ENCODE peak calls at places on chromosome 5, in nine cellular contexts. R is activated CD4-positive, alpha-beta T cell treated with anti-CD3 and anti-CD28 coated beads, Interleukin-2, amount 10 ng/mL, durations not matched to agents 7 days and 5 days; W is fibroblast of the aortic adventitia; V is RKO; F is fibroblast of mammary gland; T is iris pigment epithelial cell; G is stimulated activated CD8-positive, alpha-beta memory T cell treated with anti-CD3 and anti-CD28 coated beads, Interleukin-7, amount 100 ng/mL, for 24 hours; B is hepatocyte; D is NCI-H1105. K is an unnamed sample.
A peak's percentile ranks its signal among the peaks of the same experiment; 100 is the strongest.

GRCh38 chr5:141692919-141693848 is 11.2 kb upstream of the ARAP3 start:
- DNase-seq in T (peak; percentile 59), R (peak; percentile 64), D (no peak), B (no peak), G (peak; percentile 33), V (peak; percentile 37), W (peak; percentile 18), F (peak; percentile 62), K (no peak)

GRCh38 chr5:133083901-133084300 is 32.1 kb downstream of the HSPA4 start:
- DNase-seq in B (no peak), V (no peak), W (no peak), T (peak; percentile 16), F (no peak), G (no peak), D (no peak), R (no peak), K (no peak)

GRCh38 chr5:136309376-136309775 is 56.0 kb downstream of the TRPC7 start:
- DNase-seq in G (no peak), W (no peak), T (no peak), F (peak; percentile 2), R (no peak), V (no peak), B (no peak), D (no peak), K (no peak)

GRCh38 chr5:112276996-112277395 is 142.1 kb downstream of the EPB41L4A start:
- DNase-seq in G (no peak), W (no peak), R (no peak), T (no peak), V (no peak), D (no peak), F (no peak), B (no peak), K (no peak)

GRCh38 chr5:62931081-62931480 is 352.5 kb downstream of the LRRC70 start:
- DNase-seq in V (no peak), G (no peak), F (no peak), T (no peak), D (no peak), W (no peak), R (no peak), B (no peak), K (peak; percentile 4)

GRCh38 chr5:68950111-68950510 is 143.7 kb upstream of the SLC30A5 start:
- DNase-seq in T (no peak), W (no peak), R (no peak), D (peak; percentile 55), F (no peak), G (no peak), B (peak; percentile 10), V (no peak), K (no peak)

GRCh38 chr5:124927735-124928134 is 181.3 kb upstream of the ZNF608 start:
- DNase-seq in G (no peak), B (no peak), V (no peak), D (no peak), R (no peak), F (peak; percentile 49), W (peak; percentile 72), T (peak; percentile 76), K (peak; percentile 86)

GRCh38 chr5:123874600-123875201 is 362.7 kb downstream of the CSNK1G3 start:
- DNase-seq in B (no peak), T (peak; percentile 66), F (no peak), V (no peak), D (no peak), W (peak; percentile 9), R (no peak), G (no peak), K (peak; percentile 73)

GRCh38 chr5:83974151-83974822 is 253.6 kb upstream of the HAPLN1 start:
- DNase-seq in B (no peak), D (no peak), F (no peak), V (no peak), T (peak; percentile 29), R (no peak), W (no peak), G (no peak), K (no peak)

GRCh38 chr5:172004824-172005237 is 1.6 kb downstream of the FBXW11 start:
- DNase-seq in R (peak; percentile 30), T (no peak), G (no peak), F (peak; percentile 45), D (no peak), B (no peak), W (peak; percentile 35), V (peak; percentile 74), K (no peak)

GRCh38 chr5:54093081-54093492 is 217.3 kb downstream of the ARL15 start:
- DNase-seq in G (no peak), D (no peak), B (no peak), F (no peak), V (no peak), R (no peak), W (no peak), T (no peak), K (no peak)

GRCh38 chr5:154284433-154284832 is 93.9 kb downstream of the GALNT10 start:
- DNase-seq in F (no peak), D (no peak), G (no peak), B (no peak), W (no peak), T (no peak), R (no peak), V (no peak), K (no peak)

GRCh38 chr5:172640822-172641358 is at the start of gene NEURL1B:
- DNase-seq in D (peak; percentile 64), B (peak; percentile 91), G (no peak), F (peak; percentile 34), R (peak; percentile 78), W (no peak), V (peak; percentile 67), T (peak; percentile 42), K (peak; percentile 68)

GRCh38 chr5:79499640-79500273 is 14.2 kb downstream of the HOMER1 start:
- DNase-seq in G (no peak), F (no peak), D (no peak), B (no peak), R (no peak), V (no peak), T (peak; percentile 39), W (no peak), K (peak; percentile 19)

GRCh38 chr5:56259002-56259511 is 25.9 kb upstream of the ANKRD55 start:
- DNase-seq in R (no peak), W (peak; percentile 98), F (peak; percentile 97), D (no peak), B (peak; percentile 61), T (peak; percentile 97), G (no peak), V (no peak), K (peak; percentile 91)

GRCh38 chr5:178098685-178099084 is 14.6 kb upstream of the N4BP3 start:
- DNase-seq in B (no peak), R (no peak), F (no peak), T (no peak), W (no peak), G (no peak), V (no peak), D (no peak), K (no peak)

GRCh38 chr5:178259623-178260536 is 27.3 kb upstream of the PHYKPL start:
- DNase-seq in T (no peak), B (no peak), D (no peak), G (no peak), F (peak; percentile 6), V (no peak), R (no peak), W (no peak), K (no peak)

GRCh38 chr5:174065528-174066189 is 20.2 kb downstream of the NSG2 start:
- DNase-seq in R (no peak), F (no peak), W (no peak), V (no peak), G (no peak), T (no peak), B (peak; percentile 61), D (no peak), K (no peak)

GRCh38 chr5:32578764-32579163 is 6.6 kb upstream of the SUB1 start:
- DNase-seq in D (no peak), F (no peak), V (no peak), B (no peak), G (no peak), R (no peak), T (no peak), W (no peak), K (no peak)

GRCh38 chr5:151146003-151146524 is 11.5 kb downstream of the ANXA6 start:
- DNase-seq in R (no peak), D (no peak), V (no peak), B (no peak), T (no peak), F (no peak), W (no peak), G (no peak), K (no peak)